ENCODE peak calls at places on chromosomes 6 and 20, in six cellular contexts. S is fibroblast of the aortic adventitia, A is brain microvascular endothelial cell, F is AG09319, T is HCT116, C is B cell. L is an unnamed sample.

GRCh38 chr20:62321521-62321948 is 18.7 kb downstream of the ADRM1 start:
- DNase-seq in S (no peak), A (no peak), F (no peak), T (peak; percentile 31), C (peak; percentile 68), L (no peak)

GRCh38 chr6:138666636-138667035 is 106.9 kb upstream of the CCDC28A start:
- DNase-seq in S (no peak), A (peak; percentile 25), F (no peak), T (no peak), C (no peak), L (no peak)

GRCh38 chr6:139757766-139758655 is 383.6 kb upstream of the CITED2 start:
- DNase-seq in S (peak; percentile 83), A (no peak), F (no peak), T (no peak), C (no peak), L (peak; percentile 87)

GRCh38 chr6:24738732-24739131 is 19.8 kb upstream of the C6orf62 start:
- DNase-seq in S (no peak), A (no peak), F (no peak), T (no peak), C (no peak), L (no peak)

GRCh38 chr20:36591281-36591680 is 14.3 kb upstream of the RAB5IF start:
- DNase-seq in S (no peak), A (no peak), F (no peak), T (no peak), C (no peak), L (no peak)

GRCh38 chr6:109978174-109979032 is at the start of gene GPR6:
- DNase-seq in S (peak; percentile 35), A (peak; percentile 36), F (no peak), T (no peak), C (peak; percentile 62), L (peak; percentile 25)

GRCh38 chr6:15524736-15525401 is 138.0 kb downstream of the DTNBP1 start:
- DNase-seq in S (no peak), A (no peak), F (no peak), T (no peak), C (no peak), L (no peak)

GRCh38 chr20:8401491-8401890 is 269.4 kb downstream of the PLCB1 start:
- DNase-seq in S (no peak), A (peak; percentile 32), F (no peak), T (no peak), C (no peak), L (peak; percentile 39)

GRCh38 chr6:129510930-129511329 is 199.0 kb downstream of the ARHGAP18 start:
- DNase-seq in S (no peak), A (no peak), F (no peak), T (no peak), C (no peak), L (no peak)

GRCh38 chr20:41174782-41175181 is 37.4 kb downstream of the PLCG1 start:
- DNase-seq in S (no peak), A (no peak), F (no peak), T (no peak), C (no peak), L (peak; percentile 35)

GRCh38 chr20:22411568-22412450 is 172.6 kb downstream of the FOXA2 start:
- DNase-seq in S (peak; percentile 100), A (no peak), F (peak; percentile 59), T (no peak), C (no peak), L (peak; percentile 31)

GRCh38 chr6:165117121-165117520 is 192.3 kb downstream of the C6orf118 start:
- DNase-seq in S (no peak), A (no peak), F (no peak), T (no peak), C (no peak), L (peak; percentile 72)

GRCh38 chr6:128139519-128139918 is 238.7 kb upstream of the THEMIS start:
- DNase-seq in S (peak; percentile 72), A (peak; percentile 28), F (no peak), T (no peak), C (no peak), L (peak; percentile 35)

GRCh38 chr6:110813813-110814487 is 1.3 kb downstream of the CDK19 start:
- DNase-seq in S (peak; percentile 10), A (no peak), F (no peak), T (no peak), C (no peak), L (peak; percentile 1)

GRCh38 chr6:73803562-73804221 is 107.7 kb downstream of the CD109 start:
- DNase-seq in S (peak; percentile 96), A (peak; percentile 83), F (peak; percentile 93), T (peak; percentile 32), C (no peak), L (peak; percentile 98)

GRCh38 chr20:4180355-4180754 is 165.0 kb upstream of the RNF24 start:
- DNase-seq in S (no peak), A (no peak), F (no peak), T (no peak), C (no peak), L (no peak)

GRCh38 chr20:891121-892080 is 24.7 kb downstream of the ANGPT4 start:
- DNase-seq in S (no peak), A (no peak), F (no peak), T (no peak), C (no peak), L (no peak)

GRCh38 chr6:71079707-71080106 is 122.8 kb upstream of the B3GAT2 start:
- DNase-seq in S (peak; percentile 23), A (no peak), F (no peak), T (no peak), C (no peak), L (peak; percentile 10)

GRCh38 chr6:15626878-15627683 is 35.7 kb downstream of the DTNBP1 start:
- DNase-seq in S (peak; percentile 32), A (no peak), F (no peak), T (no peak), C (no peak), L (no peak)

DNA sequence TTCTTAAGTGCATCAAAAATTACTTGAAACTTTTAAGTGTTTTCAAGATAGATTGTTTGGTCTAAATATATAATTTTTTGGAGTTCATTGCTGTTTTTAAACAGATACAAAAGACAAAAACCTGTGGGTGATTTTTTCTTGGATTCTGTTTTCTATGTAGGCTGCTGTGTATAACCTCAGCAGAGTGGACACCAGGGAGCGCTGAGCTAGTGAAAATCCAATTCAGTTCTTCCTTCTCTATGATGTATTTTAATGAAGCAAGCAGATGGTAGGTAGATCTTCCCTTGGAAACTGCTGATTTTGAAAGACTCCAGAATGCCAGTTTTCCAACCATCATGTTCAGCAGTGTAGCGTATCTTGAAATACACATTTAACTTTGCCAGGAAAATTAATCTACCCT is 177.9 kb downstream of the PHF3 start:
- DNase-seq in S (no peak), A (no peak), F (no peak), T (no peak), C (no peak), L (no peak)
- TF ChIP-seq CTCF in S (no peak), A (peak; percentile 31), F (peak; percentile 17), T (peak; percentile 14), C (no peak), L (peak; percentile 16)

DNA sequence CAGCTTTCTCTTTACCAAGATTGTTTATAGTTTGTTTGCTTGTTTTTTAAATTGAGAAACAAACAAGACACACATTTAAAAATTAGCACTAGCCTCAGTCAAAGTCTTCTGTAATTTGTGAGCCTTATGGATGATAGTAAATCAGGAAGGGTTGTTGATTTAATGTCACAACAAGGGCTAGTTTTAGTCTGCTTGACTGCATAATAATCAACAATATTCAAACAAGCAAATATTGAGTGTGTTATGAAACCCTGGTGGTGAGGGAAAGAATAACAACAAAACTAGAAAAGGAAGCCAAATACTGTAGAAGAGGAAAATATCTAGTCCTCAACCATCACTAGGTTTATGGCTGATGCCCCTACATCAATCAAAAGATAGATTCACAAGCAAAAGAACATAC is 228.6 kb downstream of the TBC1D7 start:
- DNase-seq in S (no peak), A (no peak), F (no peak), T (no peak), C (no peak), L (no peak)
- TF ChIP-seq CTCF in S (no peak), A (no peak), F (peak; percentile 8), T (peak; percentile 45), C (peak; percentile 30), L (peak; percentile 31)

DNA sequence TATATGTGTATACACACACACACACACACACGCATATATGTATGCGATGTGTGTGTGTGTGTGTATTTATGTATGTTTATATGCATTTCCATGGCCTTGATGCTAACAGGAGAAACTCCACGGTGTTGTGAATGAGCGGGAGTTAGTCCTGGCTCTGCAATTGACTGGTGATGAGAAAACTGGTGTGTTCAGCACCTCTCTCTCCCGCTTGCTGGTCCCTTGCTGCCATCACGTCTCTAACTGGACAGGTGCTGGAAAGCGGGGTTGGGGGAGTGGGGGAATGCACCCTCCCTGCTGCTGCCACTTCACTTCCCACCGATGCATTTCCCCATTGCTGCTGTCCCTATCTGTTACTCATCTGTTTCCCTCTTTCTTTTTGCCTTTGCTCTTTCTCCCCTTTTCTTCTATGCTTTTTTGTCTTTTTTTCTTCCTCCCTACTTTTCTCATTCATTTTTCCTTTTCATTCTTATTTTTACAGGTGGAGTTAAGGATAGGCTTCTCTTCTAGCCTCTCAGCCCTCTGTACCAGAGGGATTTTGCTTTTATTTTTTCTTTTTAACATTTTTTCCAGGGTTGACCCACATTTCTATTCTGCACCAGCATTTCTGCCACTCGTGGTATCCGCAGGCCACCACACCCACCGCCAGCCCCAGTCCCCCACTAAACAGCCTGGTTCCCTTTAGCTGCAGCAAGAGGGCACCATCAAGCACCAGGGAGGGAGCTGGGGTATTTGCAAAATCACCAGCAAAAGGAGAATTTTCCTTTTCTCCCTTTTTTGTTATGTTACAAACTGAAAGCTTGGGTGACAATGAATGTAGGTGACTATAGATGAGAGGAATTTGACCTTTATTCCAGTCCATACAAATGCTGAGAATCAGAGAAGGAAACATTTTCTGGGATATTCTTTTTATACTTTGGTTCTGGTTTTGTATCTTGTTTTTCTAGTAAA is 115.6 kb downstream of the TCP11 start:
- DNase-seq in S (no peak), A (no peak), F (no peak), T (no peak), C (no peak), L (no peak)
- TF ChIP-seq CTCF in S (peak; percentile 44), A (peak; percentile 50), F (peak; percentile 35), T (peak; percentile 17), C (no peak), L (peak; percentile 41)

DNA sequence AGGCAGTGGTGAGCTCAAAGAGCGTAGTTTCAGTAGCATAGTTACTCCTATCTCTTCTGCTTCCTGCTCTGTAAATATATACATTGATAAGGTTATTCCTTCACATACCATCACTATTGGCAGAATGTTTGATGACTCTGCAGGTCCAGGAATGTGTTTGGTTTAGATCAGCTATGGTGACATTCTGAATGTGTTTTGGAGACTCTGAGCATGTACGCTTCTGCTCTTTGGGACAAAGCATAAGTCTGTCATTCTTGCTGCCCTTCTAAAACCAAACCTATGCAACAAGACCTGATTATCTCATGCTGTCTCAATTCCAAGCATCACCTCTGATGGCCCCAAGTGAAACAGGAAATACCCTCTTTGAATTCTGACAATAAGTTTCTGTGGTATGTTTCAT is 1074.3 kb downstream of the KIF16B start:
- DNase-seq in S (no peak), A (no peak), F (no peak), T (no peak), C (no peak), L (no peak)
- TF ChIP-seq CTCF in S (no peak), A (no peak), F (no peak), T (no peak), C (no peak), L (no peak)

DNA sequence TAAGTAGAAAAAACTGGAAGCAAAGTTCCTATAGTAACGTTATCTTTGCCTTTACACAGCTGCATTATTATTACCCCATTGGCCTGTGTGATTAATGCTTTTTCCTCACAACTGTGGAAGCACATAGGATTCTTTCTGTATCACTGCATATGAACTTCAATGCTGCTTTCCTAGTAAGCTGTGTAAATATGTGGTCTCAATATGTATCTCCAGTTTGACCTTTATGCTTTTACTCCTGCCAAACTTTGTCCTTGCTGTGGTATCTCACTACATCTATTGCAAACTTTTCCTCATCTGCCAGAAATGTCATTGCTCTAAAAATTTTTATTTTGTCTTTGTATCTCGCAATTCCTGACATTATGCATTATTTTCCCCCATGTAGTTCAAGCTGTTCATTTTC is 168.6 kb downstream of the ZFAND3 start:
- DNase-seq in S (peak; percentile 73), A (peak; percentile 63), F (no peak), T (no peak), C (no peak), L (no peak)
- TF ChIP-seq CTCF in S (no peak), A (no peak), F (no peak), T (no peak), C (no peak), L (no peak)